ENCODE peak calls at places on chromosomes 13 and 19, in six cellular contexts. S, H, F, I, P and D are unnamed samples. For H3K4me1, the result is how much of the 10 kb centered on the place peaks cover.

GRCh38 chr13:113845723-113846638 is 17.9 kb downstream of the GAS6 start:
- DNase-seq in H (no peak), I (no peak), P (no peak), S (no peak), F (no peak), D (peak)

GRCh38 chr19:1691589-1692290 is 39.3 kb upstream of the TCF3 start:
- DNase-seq in F (no peak), S (no peak), I (no peak), P (no peak), H (no peak), D (no peak)

GRCh38 chr19:52904052-52904451 is 6.6 kb upstream of the ZNF320 start:
- DNase-seq in F (no peak), S (no peak), P (no peak), H (no peak), I (no peak), D (no peak)

GRCh38 chr19:57964761-57965160 is 9.6 kb downstream of the C19orf18 start:
- DNase-seq in S (no peak), I (no peak), H (no peak), F (no peak), P (no peak), D (no peak)

GRCh38 chr13:82963466-82963865 is 918.8 kb downstream of the SLITRK1 start:
- DNase-seq in I (no peak), F (peak), P (peak), S (no peak), H (peak), D (no peak)

GRCh38 chr19:11460207-11460606 is 20.6 kb downstream of the ELAVL3 start:
- DNase-seq in P (no peak), S (no peak), H (no peak), I (no peak), F (no peak), D (no peak)

GRCh38 chr13:44726214-44726613 is 150.1 kb upstream of the TSC22D1 start:
- DNase-seq in P (peak), H (peak), S (no peak), I (no peak), F (no peak), D (no peak)

GRCh38 chr19:1598777-1599459 is 6.3 kb upstream of the MBD3 start:
- DNase-seq in S (no peak), H (no peak), I (no peak), F (no peak), P (no peak), D (no peak)

GRCh38 chr13:78022164-78022877 is 103.7 kb upstream of the EDNRB start:
- DNase-seq in P (peak), F (peak), H (peak), I (peak), S (peak), D (no peak)

GRCh38 chr13:44393391-44393790 is 19.8 kb downstream of the SERP2 start:
- DNase-seq in H (no peak), I (no peak), F (peak), S (peak), P (no peak), D (peak)

GRCh38 chr19:28351761-28352160 is 861.2 kb downstream of the UQCRFS1 start:
- DNase-seq in F (no peak), S (no peak), P (no peak), H (no peak), I (no peak), D (no peak)

GRCh38 chr19:51094696-51095279 is 12.1 kb upstream of the KLK14 start:
- DNase-seq in I (peak), P (peak), S (peak), F (peak), H (no peak), D (no peak)

GRCh38 chr19:29690842-29691241 is 24.2 kb downstream of the C19orf12 start:
- DNase-seq in F (peak), S (no peak), H (peak), P (peak), I (no peak), D (no peak)

GRCh38 chr13:51620165-51620983 is 36.1 kb downstream of the WDFY2 start:
- DNase-seq in S (no peak), F (peak), I (no peak), P (no peak), H (no peak), D (no peak)

GRCh38 chr13:26839682-26840081 is 79.1 kb upstream of the GPR12 start:
- DNase-seq in I (no peak), F (no peak), S (peak), P (no peak), H (no peak), D (no peak)

GRCh38 chr13:112067871-112068305 is 939 bp downstream of the SOX1 start:
- DNase-seq in F (no peak), I (no peak), S (no peak), P (peak), H (no peak), D (no peak)

DNA sequence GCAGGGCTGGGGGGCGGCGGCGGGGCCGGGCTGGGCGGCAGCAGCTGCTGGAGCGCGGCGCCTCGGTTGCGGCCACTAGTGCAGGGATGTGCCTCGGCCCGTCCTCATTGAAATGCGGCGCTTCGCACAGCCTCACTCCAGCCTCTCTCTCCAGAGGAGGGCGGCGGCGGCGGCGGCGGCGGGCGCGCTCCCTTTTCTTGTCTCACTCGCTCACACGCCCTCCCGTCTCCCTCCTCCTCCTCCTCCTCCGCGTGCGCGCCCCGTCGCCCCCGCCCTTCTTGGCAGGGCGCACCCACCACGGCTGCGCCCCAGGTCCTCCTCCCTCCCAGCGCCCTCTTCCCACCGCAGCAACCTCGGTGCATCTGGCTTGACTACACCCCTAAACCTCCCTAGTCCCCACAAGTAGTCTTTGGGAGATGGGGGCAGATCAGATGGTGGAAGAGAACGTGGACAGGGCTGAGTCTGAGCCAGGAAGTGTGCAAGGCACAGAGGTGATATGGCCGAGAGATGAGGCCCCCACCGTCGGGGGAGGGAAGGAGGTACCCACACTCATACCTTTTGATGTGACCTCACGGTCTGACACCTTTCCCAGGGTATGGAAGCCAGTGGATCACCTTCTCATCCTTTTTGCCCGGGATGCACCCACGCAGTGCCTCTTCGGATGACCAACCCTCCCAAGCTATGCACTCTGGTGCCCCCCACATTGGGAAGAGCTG is at the start of gene DCLK1:
- DNase-seq in F (no peak), H (no peak), S (peak), I (peak), P (peak), D (peak)
- H3K4me1 ChIP-seq in F (under half), H (under half), S (under half), I (under half), P (under half), D (under half)

DNA sequence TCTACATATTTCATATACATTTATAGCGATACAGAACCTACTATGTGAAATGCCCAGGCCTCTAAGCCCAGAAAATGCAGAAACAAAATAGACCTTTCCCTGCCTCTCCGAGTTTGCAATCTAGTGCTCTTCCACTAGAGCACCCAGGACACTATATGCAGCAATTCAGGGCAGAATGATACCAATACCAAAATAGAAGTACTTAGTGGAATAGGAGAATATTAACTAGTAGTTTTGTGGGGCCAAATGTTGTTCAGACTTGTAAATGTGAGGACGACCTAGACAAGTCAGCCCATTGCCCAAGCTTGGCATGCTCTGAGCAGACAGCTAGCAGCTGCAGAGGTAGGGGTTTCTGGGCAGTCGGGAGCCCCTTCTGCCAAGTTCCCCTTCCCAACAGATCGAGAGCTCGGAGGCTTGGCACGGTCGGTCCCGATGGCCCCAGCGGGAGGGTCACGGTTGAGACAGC is 35.8 kb upstream of the FLT1 start:
- DNase-seq in P (peak), F (no peak), I (no peak), H (no peak), S (no peak), D (no peak)
- TF ChIP-seq CTCF in P (peak), F (no peak), I (no peak), H (peak), S (no peak), D (no peak)

DNA sequence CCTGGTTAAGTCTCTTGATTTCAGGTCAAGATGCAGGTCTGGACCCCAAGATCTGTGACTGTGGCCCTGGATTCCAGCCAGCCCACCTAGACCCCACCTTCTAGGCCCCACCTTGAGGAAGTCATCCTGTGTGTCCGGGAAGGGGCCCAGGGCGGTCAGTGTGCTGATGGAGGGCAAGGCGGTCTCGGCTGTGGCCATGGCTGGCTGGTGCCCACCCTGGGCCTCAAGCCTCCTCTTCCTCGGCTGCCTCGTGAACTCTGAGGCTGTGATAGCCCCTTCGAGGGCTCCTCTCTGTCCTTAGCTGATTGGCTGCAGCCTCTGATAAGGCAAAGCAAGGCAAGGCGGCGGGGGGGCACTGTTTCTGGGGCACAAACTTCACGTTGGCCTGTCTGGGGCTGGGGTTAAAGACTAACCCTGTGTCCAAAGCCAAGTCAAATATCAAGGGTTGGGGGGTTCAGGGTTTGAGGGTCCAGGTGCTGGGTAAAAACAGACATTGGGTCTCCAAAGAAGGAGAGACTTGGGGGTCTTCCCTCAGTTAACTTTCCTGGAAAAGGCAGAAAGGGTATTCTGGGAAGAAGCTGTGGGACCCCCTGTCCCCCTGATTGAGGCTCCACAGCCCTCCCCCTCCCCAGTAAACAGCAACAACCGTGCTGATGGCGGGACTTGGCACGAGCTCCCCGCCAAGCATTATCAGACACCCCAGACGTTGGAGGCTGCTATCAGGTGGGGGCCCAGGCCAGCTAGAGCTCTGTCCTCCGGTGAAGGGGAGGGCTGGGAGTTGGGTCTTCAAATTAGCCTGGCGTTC is at the start of gene KLF1:
- DNase-seq in H (no peak), I (no peak), F (no peak), S (no peak), P (no peak), D (peak)
- H3K4me3 ChIP-seq in H (no peak), I (peak), F (no peak), S (no peak), P (peak), D (no peak)

GRCh38 chr13:98188544-98189166 is 11.6 kb upstream of the RNF113B start:
- DNase-seq in P (no peak), F (no peak), S (peak), H (no peak), I (no peak), D (no peak)

GRCh38 chr13:98184796-98185195 is 7.7 kb upstream of the RNF113B start:
- DNase-seq in I (no peak), H (peak), F (no peak), S (no peak), P (peak), D (no peak)

GRCh38 chr13:98189841-98190505 is 12.9 kb upstream of the RNF113B start:
- DNase-seq in F (peak), I (no peak), H (no peak), P (peak), S (peak), D (no peak)

GRCh38 chr13:98187862-98188261 is 10.8 kb upstream of the RNF113B start:
- DNase-seq in F (no peak), I (no peak), P (no peak), H (no peak), S (no peak), D (no peak)

GRCh38 chr13:98187155-98187726 is 10.2 kb upstream of the RNF113B start:
- DNase-seq in S (no peak), F (no peak), P (no peak), H (no peak), I (no peak), D (no peak)
- H3K4me1 ChIP-seq in S (half or more), F (under half), P (under half), H (under half), I (under half), D (under half)

DNA sequence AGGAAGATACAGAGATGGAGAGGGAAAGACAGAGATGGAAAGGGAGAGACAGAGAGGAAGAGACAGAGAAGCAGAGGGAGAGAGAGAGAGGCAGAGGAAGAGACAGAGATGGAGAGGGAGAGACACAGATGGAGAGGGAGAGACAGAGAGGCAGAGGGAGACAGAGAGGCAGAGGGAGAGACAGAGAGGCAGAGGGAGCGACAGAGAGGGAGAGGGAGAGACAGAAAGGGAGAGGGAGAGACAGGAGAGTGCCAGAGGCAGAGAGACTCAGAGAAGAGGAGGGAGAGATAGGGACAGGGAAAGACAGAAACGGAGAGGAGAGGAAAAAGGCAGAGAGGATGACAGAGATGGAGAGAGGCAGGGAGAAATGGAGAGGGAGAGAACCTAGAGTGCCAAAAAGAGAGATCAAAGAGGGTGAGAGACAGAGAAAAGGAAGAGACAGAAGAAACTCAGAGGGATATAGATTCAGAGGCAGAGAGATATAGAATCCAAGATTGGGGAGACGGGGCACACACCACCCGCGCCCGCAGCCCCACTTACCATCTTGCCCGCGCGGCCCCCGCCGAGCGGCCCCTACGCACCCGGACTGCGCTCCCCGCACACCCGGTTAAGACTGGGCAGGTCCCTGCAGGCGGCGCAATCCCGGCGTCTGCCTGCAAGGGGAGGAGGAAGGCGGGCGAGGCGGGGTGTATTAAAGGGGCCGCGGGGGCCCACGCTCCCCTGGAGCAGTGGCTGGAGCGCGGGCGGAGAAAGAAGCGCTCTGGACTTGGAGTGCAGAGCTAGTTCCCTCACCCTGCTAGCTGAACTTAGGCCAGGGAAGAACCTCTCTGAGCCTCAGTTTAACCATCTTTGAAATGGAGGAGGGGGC is 10.7 kb downstream of the TM6SF2 start:
- DNase-seq in P (no peak), I (no peak), F (no peak), H (no peak), S (no peak), D (no peak)
- TF ChIP-seq CTCF in P (no peak), I (no peak), F (no peak), H (no peak), S (no peak), D (no peak)